ENCODE peak calls at places on chromosomes 2 and 18, in nine cellular contexts. K, E, F, N, M, S, X, C and Y are unnamed samples. For H3K4me1, the result is how much of the 10 kb centered on the place peaks cover.

GRCh38 chr2:37896319-37896718 is 28.8 kb upstream of the RMDN2 start:
- DNase-seq in F (no peak), N (no peak), E (no peak), S (peak), X (no peak), K (no peak), M (no peak), C (no peak), Y (no peak)

GRCh38 chr2:121999273-121999672 is 243.8 kb downstream of the TSN start:
- DNase-seq in F (no peak), K (no peak), C (no peak), S (peak), N (peak), X (no peak), M (no peak), E (no peak), Y (peak)

GRCh38 chr2:157839162-157839801 is 36.8 kb downstream of the ACVR1 start:
- DNase-seq in K (no peak), N (no peak), C (no peak), E (no peak), F (no peak), M (no peak), S (peak), X (no peak), Y (peak)

GRCh38 chr2:152089238-152089637 is 9.6 kb downstream of the CACNB4 start:
- DNase-seq in S (no peak), C (no peak), K (no peak), X (no peak), M (no peak), F (no peak), N (no peak), E (no peak), Y (no peak)

GRCh38 chr2:96538487-96539214 is 2.1 kb downstream of the ARID5A start:
- DNase-seq in E (peak), N (peak), C (peak), X (peak), K (peak), M (peak), F (peak), S (peak), Y (no peak)

GRCh38 chr2:43171789-43172188 is 54.6 kb downstream of the ZFP36L2 start:
- DNase-seq in N (peak), K (peak), M (peak), X (peak), F (no peak), C (no peak), S (no peak), E (peak), Y (peak)

GRCh38 chr18:37309059-37309458 is 256.5 kb downstream of the CELF4 start:
- DNase-seq in S (no peak), K (no peak), E (no peak), X (no peak), C (no peak), M (no peak), N (no peak), F (no peak), Y (no peak)

GRCh38 chr18:38033282-38033681 is 467.7 kb upstream of the CELF4 start:
- DNase-seq in E (no peak), X (no peak), C (no peak), F (no peak), K (no peak), M (no peak), N (no peak), S (no peak), Y (no peak)

GRCh38 chr2:30218814-30219213 is 12.5 kb upstream of the LBH start:
- DNase-seq in C (no peak), M (no peak), F (no peak), N (no peak), K (no peak), E (no peak), S (peak), X (no peak), Y (no peak)

GRCh38 chr2:88628569-88628939 is 1.3 kb upstream of the EIF2AK3 start:
- DNase-seq in C (no peak), E (no peak), K (no peak), F (no peak), M (no peak), X (no peak), N (no peak), S (no peak), Y (no peak)

GRCh38 chr2:88627055-88627855 is at the start of gene EIF2AK3:
- DNase-seq in S (peak), F (peak), C (peak), M (peak), E (peak), X (peak), K (peak), N (peak), Y (peak)

GRCh38 chr2:88627856-88628568 is 748 bp upstream of the EIF2AK3 start:
- DNase-seq in K (peak), S (peak), N (peak), E (peak), F (peak), X (peak), M (peak), C (peak), Y (peak)

GRCh38 chr2:88624477-88624876 is 2.8 kb downstream of the EIF2AK3 start:
- DNase-seq in F (no peak), X (no peak), N (no peak), M (no peak), S (no peak), E (no peak), K (no peak), C (no peak), Y (no peak)

GRCh38 chr2:88626171-88627054 is 851 bp downstream of the EIF2AK3 start:
- DNase-seq in S (peak), C (peak), E (no peak), X (peak), K (peak), M (peak), F (peak), N (peak), Y (peak)
- H3K4me1 ChIP-seq in S (under half), C (half or more), E (under half), X (half or more), K (half or more), M (under half), F (under half), N (under half), Y (under half)

GRCh38 chr2:239296020-239296932 is 104.5 kb downstream of the HDAC4 start:
- DNase-seq in N (peak), K (no peak), S (no peak), C (peak), M (no peak), F (no peak), E (no peak), X (peak), Y (no peak)
- H3K4me1 ChIP-seq in N (half or more), K (half or more), S (under half), C (half or more), M (half or more), F (under half), E (under half), X (half or more), Y (under half)

DNA sequence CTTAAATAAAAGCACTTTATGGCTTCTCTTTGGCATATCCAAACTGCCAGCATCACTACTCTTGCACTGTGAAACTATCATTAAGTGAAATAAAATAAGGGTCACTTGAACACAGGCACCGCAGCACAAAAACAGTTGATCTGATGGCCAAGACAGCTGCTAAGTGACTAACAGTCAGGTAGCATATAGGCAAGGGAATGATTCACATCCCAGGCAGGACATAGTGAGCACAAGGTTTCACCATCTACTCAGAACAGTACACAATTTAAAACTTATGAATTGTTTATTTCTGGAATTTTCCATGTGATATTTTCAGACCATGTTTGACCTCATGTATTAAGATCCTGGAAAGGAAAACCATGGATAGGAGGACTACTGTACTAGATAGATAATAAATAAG is 214.2 kb downstream of the MREG start:
- DNase-seq in S (no peak), F (no peak), X (no peak), C (no peak), E (no peak), M (no peak), K (no peak), N (no peak), Y (no peak)
- H3K4me1 ChIP-seq in S (under half), F (under half), X (under half), C (under half), E (under half), M (under half), K (under half), N (under half), Y (under half)

GRCh38 chr2:206031162-206031784 is 54.7 kb downstream of the INO80D start:
- DNase-seq in N (no peak), E (no peak), M (no peak), X (no peak), K (no peak), S (no peak), C (no peak), F (no peak), Y (no peak)
- H3K4me1 ChIP-seq in N (under half), E (under half), M (under half), X (under half), K (under half), S (under half), C (under half), F (under half), Y (under half)